ENCODE peak calls at places on chromosomes 1 and 21, in six cellular contexts. R, B, F, P, Q and U are unnamed samples.

GRCh38 chr1:54273837-54274192 is 73.8 kb downstream of the MRPL37 start:
- DNase-seq in F (no peak), Q (no peak), R (no peak), P (no peak), B (peak; percentile 55), U (no peak)

GRCh38 chr1:201964266-201964665 is 9.0 kb downstream of the TIMM17A start:
- DNase-seq in Q (no peak), B (no peak), P (no peak), R (no peak), F (no peak), U (no peak)

GRCh38 chr1:153513023-153513422 is 22.8 kb downstream of the S100A6 start:
- DNase-seq in R (no peak), P (no peak), Q (no peak), F (no peak), B (no peak), U (no peak)

GRCh38 chr1:159197767-159198557 is 6.7 kb upstream of the ACKR1 start:
- DNase-seq in Q (peak; percentile 57), B (peak; percentile 78), P (peak; percentile 78), F (no peak), R (peak; percentile 73), U (peak; percentile 6)

GRCh38 chr1:18536356-18536755 is 55.6 kb downstream of the KLHDC7A start:
- DNase-seq in F (no peak), B (peak; percentile 12), Q (no peak), R (peak; percentile 7), P (no peak), U (no peak)

GRCh38 chr1:59057211-59057694 is 239.6 kb upstream of the FGGY start:
- DNase-seq in P (peak; percentile 90), B (no peak), Q (peak; percentile 43), R (no peak), F (peak; percentile 95), U (peak; percentile 45)

GRCh38 chr1:109148838-109149555 is 35.1 kb downstream of the ELAPOR1 start:
- DNase-seq in R (no peak), B (no peak), Q (no peak), P (no peak), F (no peak), U (peak; percentile 6)

GRCh38 chr1:23065385-23065784 is 46.1 kb downstream of the KDM1A start:
- DNase-seq in R (no peak), Q (no peak), B (no peak), P (no peak), F (no peak), U (no peak)

GRCh38 chr1:48644950-48645605 is 131.6 kb downstream of the BEND5 start:
- DNase-seq in Q (no peak), R (no peak), F (no peak), B (no peak), P (no peak), U (no peak)

GRCh38 chr1:67743072-67743725 is 58.2 kb downstream of the GADD45A start:
- DNase-seq in Q (no peak), R (no peak), P (no peak), B (no peak), F (no peak), U (no peak)

GRCh38 chr1:30888391-30888790 is 20.2 kb downstream of the SDC3 start:
- DNase-seq in P (peak; percentile 66), Q (no peak), F (no peak), R (peak; percentile 79), B (no peak), U (no peak)

GRCh38 chr1:211036701-211037494 is 97.0 kb downstream of the KCNH1 start:
- DNase-seq in Q (peak; percentile 75), F (no peak), P (peak; percentile 95), B (no peak), R (no peak), U (peak; percentile 5)

GRCh38 chr21:43195131-43196021 is 26.6 kb downstream of the CRYAA start:
- DNase-seq in Q (no peak), F (no peak), P (peak; percentile 62), R (no peak), B (peak; percentile 25), U (no peak)

GRCh38 chr1:32509939-32510338 is 29.3 kb upstream of the ZBTB8A start:
- DNase-seq in F (no peak), B (no peak), R (no peak), Q (no peak), P (no peak), U (no peak)

GRCh38 chr1:229203030-229203751 is 67.7 kb upstream of the RAB4A start:
- DNase-seq in B (peak; percentile 95), P (peak; percentile 61), Q (peak; percentile 43), F (no peak), R (no peak), U (no peak)

GRCh38 chr1:37073752-37074151 is 39.4 kb upstream of the GRIK3 start:
- DNase-seq in B (no peak), Q (no peak), F (no peak), R (no peak), P (no peak), U (no peak)

GRCh38 chr1:224544276-224544675 is 71.8 kb upstream of the CNIH3 start:
- DNase-seq in B (no peak), P (no peak), R (no peak), F (peak; percentile 39), Q (no peak), U (no peak)

GRCh38 chr1:205970486-205970885 is 27.2 kb upstream of the SLC26A9 start:
- DNase-seq in P (no peak), Q (no peak), B (no peak), R (no peak), F (no peak), U (no peak)

GRCh38 chr1:201085902-201086735 is 26.1 kb downstream of the CACNA1S start:
- DNase-seq in R (peak; percentile 63), B (peak; percentile 77), P (peak; percentile 30), F (no peak), Q (peak; percentile 93), U (no peak)

GRCh38 chr21:14943636-14944035 is 121.2 kb downstream of the NRIP1 start:
- DNase-seq in R (no peak), Q (no peak), B (no peak), P (no peak), F (no peak), U (no peak)

DNA sequence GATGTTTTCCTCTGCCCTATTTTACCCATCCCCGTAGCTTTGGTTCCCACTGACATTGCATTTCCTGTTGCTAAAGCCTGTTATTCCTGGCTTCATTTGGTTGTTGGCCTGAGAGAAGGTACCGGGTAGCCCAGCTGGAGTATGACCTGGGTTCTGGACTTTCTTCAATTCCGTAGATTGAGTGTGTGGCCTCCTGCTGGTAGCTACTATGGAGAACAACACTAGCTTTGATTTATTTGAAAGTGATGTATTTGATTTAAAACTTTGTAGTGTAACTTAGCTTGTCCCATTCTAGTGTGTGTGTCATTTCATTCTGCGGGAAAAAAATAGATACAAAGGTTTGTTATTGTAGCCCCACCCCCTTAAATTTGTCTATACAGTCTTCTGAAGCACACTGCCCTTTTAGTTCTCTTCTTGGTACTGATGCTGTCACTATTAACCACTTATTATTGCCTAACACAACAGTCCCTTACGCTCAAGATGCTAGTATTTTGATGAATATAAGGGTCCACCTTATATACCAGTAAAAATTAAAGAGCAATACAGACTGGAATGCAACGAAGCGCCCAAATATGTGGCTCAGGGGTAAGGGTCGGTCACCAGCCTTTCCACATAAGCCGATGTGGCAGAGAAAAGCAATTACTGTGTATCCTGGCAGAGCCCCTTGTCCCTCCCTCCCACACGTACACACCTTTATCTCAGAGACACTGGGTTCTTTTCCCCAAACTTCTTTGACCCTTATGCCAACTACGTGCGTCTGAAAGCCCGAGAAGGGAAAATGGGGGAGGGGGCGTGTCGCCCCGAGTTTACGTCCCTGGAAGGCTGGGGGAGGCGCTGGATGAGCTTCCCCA is 645 bp upstream of the MOV10 start:
- DNase-seq in F (no peak), P (peak; percentile 66), R (no peak), B (no peak), Q (peak; percentile 14), U (no peak)
- H3K27ac ChIP-seq in F (peak overlapping the region; percentile 89), P (peak overlapping the region; percentile 58), R (peak overlapping the region; percentile 82), B (no peak overlapping the region), Q (peak overlapping the region; percentile 94), U (peak overlapping the region; percentile 73)

DNA sequence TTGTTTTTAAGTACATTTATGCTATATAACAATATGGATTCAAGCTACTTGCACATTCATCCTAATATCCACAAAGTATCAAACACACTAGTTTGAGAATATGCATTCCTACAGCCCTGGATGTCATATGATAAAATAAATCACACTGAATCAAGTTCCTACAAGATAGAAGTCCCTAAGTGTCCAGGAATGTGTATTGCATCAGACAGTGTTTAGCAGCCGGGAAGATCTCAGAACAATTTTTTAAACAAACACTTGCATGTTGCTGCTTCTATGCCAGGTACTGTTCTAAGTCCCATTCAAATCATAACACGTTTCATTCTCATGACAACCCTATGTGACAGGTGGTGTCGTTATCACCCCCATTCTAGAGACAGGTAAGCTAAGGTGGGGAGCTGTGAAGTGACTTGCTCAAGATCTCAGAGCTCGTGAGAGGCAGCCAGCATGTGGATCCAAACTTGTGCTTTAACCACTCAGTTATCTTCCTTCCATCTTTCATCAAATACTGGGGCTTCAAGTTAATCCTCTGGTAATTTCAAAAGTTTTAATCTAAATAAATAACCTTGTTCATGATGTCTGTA is 68.3 kb upstream of the KIF26B start:
- DNase-seq in P (peak; percentile 39), F (no peak), Q (no peak), B (no peak), R (no peak), U (no peak)
- H3K27ac ChIP-seq in P (peak overlapping the region; percentile 93), F (no peak overlapping the region), Q (no peak overlapping the region), B (no peak overlapping the region), R (no peak overlapping the region), U (peak overlapping the region; percentile 93)

GRCh38 chr1:219415915-219416314 is 197.0 kb downstream of the ZC3H11B start:
- DNase-seq in B (no peak), P (no peak), Q (no peak), R (no peak), F (no peak), U (no peak)

GRCh38 chr1:219417610-219418009 is 195.3 kb downstream of the ZC3H11B start:
- DNase-seq in P (no peak), Q (no peak), R (no peak), F (no peak), B (no peak), U (no peak)

GRCh38 chr1:219419135-219419534 is 193.8 kb downstream of the ZC3H11B start:
- DNase-seq in B (no peak), R (no peak), Q (no peak), P (no peak), F (no peak), U (no peak)

GRCh38 chr1:219415433-219415832 is 197.5 kb downstream of the ZC3H11B start:
- DNase-seq in Q (no peak), F (no peak), R (no peak), B (no peak), P (no peak), U (no peak)

DNA sequence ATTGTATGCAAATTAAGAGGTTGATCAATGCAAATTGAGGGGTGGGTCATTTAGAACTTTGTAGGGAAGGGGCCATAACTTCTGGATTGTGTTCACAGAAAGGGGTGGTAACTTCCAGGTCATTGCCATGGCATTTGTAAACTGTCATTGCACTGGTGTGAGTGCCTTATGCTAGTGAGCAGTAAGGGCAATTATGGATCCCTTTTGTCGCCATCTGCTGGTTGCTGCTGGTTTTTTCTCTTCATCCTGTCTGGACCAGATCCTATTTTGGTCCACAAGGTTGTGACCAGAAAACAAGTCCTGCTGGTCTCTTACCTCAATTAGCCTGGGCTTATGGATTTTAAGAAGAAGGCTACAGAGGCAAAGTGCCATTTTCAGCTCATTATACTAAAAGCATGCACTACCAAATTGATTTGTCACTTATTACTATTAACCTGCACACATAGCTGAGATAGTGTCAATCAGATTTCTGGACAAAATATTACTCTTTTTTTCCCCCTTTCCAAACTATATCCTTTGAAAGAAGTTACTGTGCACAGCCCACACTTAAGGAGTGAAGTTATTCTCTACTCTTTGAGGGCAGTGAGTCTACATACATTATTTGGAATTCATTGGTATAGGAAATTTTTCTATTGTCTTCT is 196.2 kb downstream of the ZC3H11B start:
- DNase-seq in B (peak; percentile 67), P (peak; percentile 73), F (no peak), R (peak; percentile 50), Q (no peak), U (peak; percentile 10)
- H3K27ac ChIP-seq in B (no peak overlapping the region), P (no peak overlapping the region), F (no peak overlapping the region), R (no peak overlapping the region), Q (no peak overlapping the region), U (no peak overlapping the region)

GRCh38 chr21:45818904-45819285 is 162.7 kb upstream of the COL6A1 start:
- DNase-seq in Q (peak; percentile 21), P (peak; percentile 89), R (no peak), B (no peak), F (peak; percentile 91), U (peak; percentile 24)
- H3K27ac ChIP-seq in Q (peak overlapping the region; percentile 37), P (peak overlapping the region; percentile 81), R (no peak overlapping the region), B (no peak overlapping the region), F (no peak overlapping the region), U (no peak overlapping the region)